ENCODE peak calls at places on chromosome 9, in five cellular contexts. B is progenitor cell of endocrine pancreas; F is activated CD8-positive, alpha-beta memory T cell treated with anti-CD3 and anti-CD28 coated beads for 4 hours; Z is COR-L47; C is bronchial epithelial cell. S is an unnamed sample.

GRCh38 chr9:32580631-32581300 is 7.8 kb upstream of the NDUFB6 start:
- DNase-seq in F (no peak), C (no peak), B (no peak), Z (no peak), S (no peak)

GRCh38 chr9:94718936-94719335 is 7.6 kb upstream of the AOPEP start:
- DNase-seq in C (peak), F (no peak), B (no peak), Z (no peak), S (peak)

GRCh38 chr9:121725008-121725795 is 73.8 kb downstream of the DAB2IP start:
- DNase-seq in F (no peak), B (no peak), Z (no peak), C (peak), S (peak)

GRCh38 chr9:124133752-124134151 is 122.2 kb downstream of the LHX2 start:
- DNase-seq in C (no peak), Z (peak), B (no peak), F (no peak), S (no peak)

GRCh38 chr9:115204827-115205506 is 87.0 kb upstream of the TNC start:
- DNase-seq in F (no peak), C (peak), B (no peak), Z (no peak), S (peak)

GRCh38 chr9:119370816-119371215 is 1.6 kb upstream of the BRINP1 start:
- DNase-seq in B (peak), C (peak), Z (no peak), F (no peak), S (peak)

GRCh38 chr9:6616976-6617375 is 28.6 kb downstream of the GLDC start:
- DNase-seq in B (no peak), C (no peak), F (no peak), Z (no peak), S (no peak)

GRCh38 chr9:136616307-136616635 is 46.4 kb upstream of the EGFL7 start:
- DNase-seq in Z (no peak), F (no peak), C (no peak), B (no peak), S (no peak)

GRCh38 chr9:73183917-73184861 is 32.5 kb downstream of the ANXA1 start:
- DNase-seq in C (peak), Z (peak), B (no peak), F (no peak), S (peak)

GRCh38 chr9:107491081-107492053 is 1.8 kb upstream of the KLF4 start:
- DNase-seq in F (no peak), C (no peak), B (no peak), Z (no peak), S (no peak)

GRCh38 chr9:111959468-111959941 is 62.9 kb downstream of the UGCG start:
- DNase-seq in F (no peak), C (peak), B (no peak), Z (no peak), S (peak)

GRCh38 chr9:123267481-123268239 is 726 bp downstream of the STRBP start:
- DNase-seq in Z (peak), B (no peak), C (no peak), F (no peak), S (no peak)

GRCh38 chr9:34197756-34198711 is 19.2 kb downstream of the UBAP1 start:
- DNase-seq in B (no peak), F (no peak), Z (no peak), C (no peak), S (peak)

GRCh38 chr9:106862115-106862945 is 636 bp upstream of the ZNF462 start:
- DNase-seq in F (no peak), C (peak), Z (no peak), B (peak), S (peak)